ENCODE peak calls at places on chromosome 4, in nine cellular contexts. A is H1; E is pancreas; N is SJSA1; J is effector memory CD8-positive, alpha-beta T cell; B is GM10248; M is stimulated activated CD4-positive, alpha-beta T cell treated with anti-CD3 and anti-CD28 coated beads, TNF-alpha, amount 100 ng/mL, for 1 hour; Y is naive B cell; Q is HT1080. S is an unnamed sample.

GRCh38 chr4:139584784-139585183 is 28.8 kb upstream of the SETD7 start:
- DNase-seq in A (no peak), N (no peak), Q (peak; percentile 31), M (no peak), E (no peak), J (no peak), B (no peak), Y (no peak), S (no peak)

GRCh38 chr4:82017680-82018079 is 356.1 kb downstream of the HNRNPD start:
- DNase-seq in J (no peak), N (no peak), Q (no peak), E (no peak), M (no peak), A (no peak), B (peak; percentile 26), Y (peak; percentile 2), S (peak; percentile 55)

GRCh38 chr4:176849076-176849475 is 56.4 kb upstream of the VEGFC start:
- DNase-seq in Y (no peak), M (no peak), N (no peak), E (no peak), J (no peak), Q (no peak), A (no peak), B (no peak), S (peak; percentile 39)

GRCh38 chr4:105210901-105211300 is 64.2 kb downstream of the TET2 start:
- DNase-seq in Q (no peak), N (no peak), Y (no peak), A (no peak), B (no peak), M (no peak), J (no peak), E (no peak), S (no peak)

GRCh38 chr4:14383652-14384051 is 618.6 kb upstream of the CPEB2 start:
- DNase-seq in Y (peak; percentile 1), B (no peak), Q (no peak), J (no peak), N (no peak), E (no peak), M (no peak), A (no peak), S (no peak)

GRCh38 chr4:128718793-128719192 is 90.7 kb upstream of the JADE1 start:
- DNase-seq in M (no peak), B (no peak), N (no peak), E (no peak), A (no peak), J (no peak), Q (no peak), Y (no peak), S (no peak)

GRCh38 chr4:168673476-168673875 is 176.6 kb downstream of the PALLD start:
- DNase-seq in N (no peak), B (no peak), E (no peak), Y (no peak), Q (no peak), A (no peak), M (no peak), J (no peak), S (no peak)

GRCh38 chr4:141768954-141769353 is 132.6 kb downstream of the IL15 start:
- DNase-seq in M (no peak), B (no peak), N (no peak), J (no peak), Q (peak; percentile 62), A (no peak), E (no peak), Y (no peak), S (no peak)

GRCh38 chr4:38462659-38463058 is 201.3 kb upstream of the KLF3 start:
- DNase-seq in Q (no peak), N (no peak), Y (no peak), J (no peak), E (no peak), M (no peak), B (no peak), A (no peak), S (no peak)

GRCh38 chr4:94566420-94566819 is 114.7 kb downstream of the PDLIM5 start:
- DNase-seq in Q (no peak), B (no peak), A (no peak), M (no peak), J (no peak), E (no peak), Y (no peak), N (no peak), S (peak; percentile 18)

GRCh38 chr4:141102367-141102766 is 30.9 kb downstream of the RNF150 start:
- DNase-seq in Y (no peak), B (no peak), E (no peak), M (no peak), J (no peak), Q (peak; percentile 77), A (no peak), N (no peak), S (peak; percentile 41)

GRCh38 chr4:172142331-172142738 is 329.1 kb downstream of the GALNTL6 start:
- DNase-seq in B (no peak), M (no peak), N (no peak), Q (peak; percentile 45), Y (no peak), A (no peak), E (no peak), J (no peak), S (peak; percentile 85)

GRCh38 chr4:44563496-44563895 is 87.9 kb downstream of the YIPF7 start:
- DNase-seq in M (no peak), A (no peak), Q (no peak), B (no peak), N (no peak), Y (no peak), E (no peak), J (no peak), S (peak; percentile 74)

GRCh38 chr4:161336621-161337020 is 827.2 kb downstream of the FSTL5 start:
- DNase-seq in J (no peak), A (no peak), B (no peak), N (no peak), Y (no peak), M (no peak), E (no peak), Q (no peak), S (no peak)

GRCh38 chr4:187236491-187236890 is 512.8 kb upstream of the FAT1 start:
- DNase-seq in Q (peak; percentile 34), A (no peak), N (peak; percentile 87), Y (no peak), B (no peak), E (no peak), M (no peak), J (no peak), S (no peak)

GRCh38 chr4:99885063-99885664 is 9.1 kb downstream of the LAMTOR3 start:
- DNase-seq in Q (no peak), Y (peak; percentile 31), A (no peak), N (no peak), J (peak; percentile 16), E (no peak), B (peak; percentile 14), M (no peak), S (peak; percentile 61)

GRCh38 chr4:43331226-43332078 is 438.9 kb downstream of the GRXCR1 start:
- DNase-seq in Y (no peak), E (no peak), N (no peak), M (no peak), Q (peak; percentile 91), B (no peak), J (no peak), A (no peak), S (no peak)

GRCh38 chr4:63396269-63396668 is 1013.0 kb downstream of the TECRL start:
- DNase-seq in Y (no peak), N (no peak), Q (no peak), E (no peak), M (no peak), J (no peak), B (no peak), A (no peak), S (no peak)

GRCh38 chr4:111792592-111792991 is 352.7 kb upstream of the FAM241A start:
- DNase-seq in J (no peak), Y (no peak), A (no peak), B (no peak), N (no peak), Q (no peak), E (no peak), M (no peak), S (no peak)

GRCh38 chr4:15027921-15028435 is 25.7 kb downstream of the CPEB2 start:
- DNase-seq in E (no peak), B (no peak), J (no peak), M (no peak), A (no peak), Q (no peak), N (no peak), Y (no peak), S (no peak)

GRCh38 chr4:105677689-105678088 is 30.8 kb downstream of the INTS12 start:
- DNase-seq in Q (no peak), E (no peak), Y (no peak), A (no peak), M (no peak), B (no peak), J (no peak), N (no peak), S (no peak)

GRCh38 chr4:151004222-151004621 is 10.9 kb downstream of the LRBA start:
- DNase-seq in Q (peak; percentile 69), N (no peak), B (no peak), E (no peak), Y (no peak), J (no peak), A (no peak), M (no peak), S (no peak)

GRCh38 chr4:114057746-114058145 is 78.3 kb upstream of the ARSJ start:
- DNase-seq in Q (no peak), E (no peak), B (no peak), A (no peak), M (no peak), Y (no peak), J (no peak), N (no peak), S (no peak)

GRCh38 chr4:73860884-73861283 is 7.8 kb downstream of the PF4V1 start:
- DNase-seq in E (no peak), Q (no peak), A (no peak), J (no peak), N (no peak), B (no peak), M (no peak), Y (no peak), S (no peak)

GRCh38 chr4:184384056-184384809 is 90.1 kb downstream of the IRF2 start:
- DNase-seq in N (no peak), Y (peak; percentile 68), E (peak; percentile 45), Q (peak; percentile 74), J (no peak), M (no peak), B (peak; percentile 46), A (no peak), S (peak; percentile 70)

GRCh38 chr4:127641524-127641923 is 8.8 kb downstream of the INTU start:
- DNase-seq in B (no peak), N (no peak), J (no peak), M (no peak), A (no peak), Q (no peak), E (no peak), Y (no peak), S (no peak)

GRCh38 chr4:122783301-122784215 is 43.1 kb upstream of the FGF2 start:
- DNase-seq in N (peak; percentile 96), E (peak; percentile 55), Q (peak; percentile 93), Y (no peak), B (no peak), M (no peak), A (peak; percentile 72), J (no peak), S (peak; percentile 53)

GRCh38 chr4:104394409-104394813 is 100.3 kb downstream of the CXXC4 start:
- DNase-seq in E (no peak), Q (no peak), Y (no peak), B (no peak), A (no peak), M (no peak), N (no peak), J (no peak), S (peak; percentile 83)

GRCh38 chr4:6044276-6044675 is 26.0 kb upstream of the C4orf50 start:
- DNase-seq in J (no peak), Q (no peak), M (no peak), E (no peak), A (no peak), Y (no peak), N (no peak), B (no peak), S (no peak)

GRCh38 chr4:6028168-6028567 is 9.9 kb upstream of the C4orf50 start:
- DNase-seq in E (no peak), M (no peak), J (no peak), Q (no peak), A (no peak), B (no peak), N (no peak), Y (no peak), S (no peak)

GRCh38 chr4:137203601-137204000 is 328.7 kb downstream of the PCDH18 start:
- DNase-seq in Y (no peak), B (no peak), J (no peak), Q (no peak), N (no peak), A (no peak), E (no peak), M (no peak), S (no peak)